ENCODE peak calls at places on chromosome 18, in six cellular contexts. G, E, J, T, M and Z are unnamed samples.

GRCh38 chr18:75115514-75115913 is 93.4 kb downstream of the PTGR3 start:
- DNase-seq in G (no peak), E (no peak), J (no peak), T (no peak), M (no peak), Z (no peak)

GRCh38 chr18:36296591-36297418 is 708 bp upstream of the FHOD3 start:
- DNase-seq in G (peak), E (peak), J (peak), T (peak), M (no peak), Z (peak)

GRCh38 chr18:79489048-79489899 is 93.5 kb downstream of the NFATC1 start:
- DNase-seq in G (no peak), E (no peak), J (no peak), T (no peak), M (no peak), Z (no peak)

GRCh38 chr18:75283758-75284157 is 73.2 kb downstream of the TSHZ1 start:
- DNase-seq in G (no peak), E (no peak), J (no peak), T (no peak), M (no peak), Z (no peak)

GRCh38 chr18:79970419-79971133 is 6.1 kb downstream of the HSBP1L1 start:
- DNase-seq in G (no peak), E (no peak), J (no peak), T (no peak), M (no peak), Z (no peak)

GRCh38 chr18:25737710-25738251 is 352.6 kb downstream of the SS18 start:
- DNase-seq in G (no peak), E (peak), J (no peak), T (no peak), M (no peak), Z (no peak)

GRCh38 chr18:59357928-59358327 is 1.1 kb downstream of the LMAN1 start:
- DNase-seq in G (peak), E (peak), J (no peak), T (no peak), M (no peak), Z (no peak)

GRCh38 chr18:11077548-11078187 is 71.7 kb downstream of the PIEZO2 start:
- DNase-seq in G (no peak), E (no peak), J (no peak), T (no peak), M (no peak), Z (no peak)

GRCh38 chr18:22398464-22398863 is 19.3 kb downstream of the CTAGE1 start:
- DNase-seq in G (no peak), E (no peak), J (no peak), T (no peak), M (no peak), Z (no peak)

GRCh38 chr18:6056171-6056932 is 161.0 kb upstream of the TMEM200C start:
- DNase-seq in G (no peak), E (peak), J (no peak), T (no peak), M (no peak), Z (peak)

GRCh38 chr18:25503567-25504081 is 151.7 kb upstream of the ZNF521 start:
- DNase-seq in G (no peak), E (peak), J (peak), T (no peak), M (no peak), Z (no peak)

GRCh38 chr18:6624271-6624670 is 105.2 kb upstream of the ARHGAP28 start:
- DNase-seq in G (no peak), E (no peak), J (no peak), T (no peak), M (no peak), Z (no peak)

GRCh38 chr18:11909597-11910026 is 1.5 kb upstream of the MPPE1 start:
- DNase-seq in G (no peak), E (peak), J (no peak), T (no peak), M (no peak), Z (no peak)

GRCh38 chr18:59041819-59042476 is 97.7 kb upstream of the SEC11C start:
- DNase-seq in G (no peak), E (no peak), J (no peak), T (no peak), M (no peak), Z (no peak)

GRCh38 chr18:79687806-79688205 is 8.2 kb downstream of the CTDP1 start:
- DNase-seq in G (no peak), E (no peak), J (no peak), T (no peak), M (no peak), Z (no peak)

GRCh38 chr18:13374468-13375301 is 156.1 kb downstream of the LDLRAD4 start:
- DNase-seq in G (no peak), E (no peak), J (no peak), T (no peak), M (no peak), Z (no peak)

GRCh38 chr18:61702007-61702406 is 190.8 kb downstream of the RNF152 start:
- DNase-seq in G (no peak), E (no peak), J (no peak), T (no peak), M (no peak), Z (no peak)

GRCh38 chr18:26429535-26429934 is 118.8 kb downstream of the KCTD1 start:
- DNase-seq in G (no peak), E (peak), J (no peak), T (no peak), M (no peak), Z (no peak)

GRCh38 chr18:525066-525797 is 24.7 kb upstream of the COLEC12 start:
- DNase-seq in G (peak), E (no peak), J (no peak), T (no peak), M (no peak), Z (no peak)

GRCh38 chr18:9506046-9506792 is 30.9 kb downstream of the RALBP1 start:
- DNase-seq in G (peak), E (no peak), J (no peak), T (no peak), M (no peak), Z (no peak)

GRCh38 chr18:59861009-59861408 is 38.8 kb upstream of the PMAIP1 start:
- DNase-seq in G (no peak), E (no peak), J (no peak), T (no peak), M (no peak), Z (no peak)

GRCh38 chr18:4412286-4412685 is 42.8 kb downstream of the DLGAP1 start:
- DNase-seq in G (no peak), E (no peak), J (no peak), T (no peak), M (no peak), Z (no peak)

GRCh38 chr18:45416168-45416567 is 199.1 kb upstream of the SLC14A2 start:
- DNase-seq in G (no peak), E (no peak), J (no peak), T (no peak), M (no peak), Z (no peak)

GRCh38 chr18:38427234-38427633 is 861.6 kb upstream of the CELF4 start:
- DNase-seq in G (no peak), E (peak), J (no peak), T (no peak), M (no peak), Z (no peak)

GRCh38 chr18:34122724-34123334 is 101.9 kb downstream of the NOL4 start:
- DNase-seq in G (peak), E (peak), J (no peak), T (peak), M (peak), Z (peak)

GRCh38 chr18:54606835-54607212 is 15.8 kb downstream of the DYNAP start:
- DNase-seq in G (no peak), E (no peak), J (no peak), T (no peak), M (no peak), Z (no peak)

GRCh38 chr18:72868666-72869661 is 1.2 kb upstream of the NETO1 start:
- DNase-seq in G (no peak), E (no peak), J (no peak), T (no peak), M (no peak), Z (peak)

GRCh38 chr18:25621144-25621543 is 269.2 kb upstream of the ZNF521 start:
- DNase-seq in G (no peak), E (no peak), J (no peak), T (no peak), M (no peak), Z (no peak)

GRCh38 chr18:76519156-76519549 is 24.1 kb upstream of the ZNF516 start:
- DNase-seq in G (no peak), E (no peak), J (no peak), T (no peak), M (no peak), Z (no peak)

GRCh38 chr18:65919018-65919417 is 168.2 kb downstream of the CDH7 start:
- DNase-seq in G (no peak), E (no peak), J (no peak), T (no peak), M (no peak), Z (no peak)

GRCh38 chr18:12907258-12907925 is 23.4 kb upstream of the PTPN2 start:
- DNase-seq in G (peak), E (no peak), J (no peak), T (no peak), M (no peak), Z (no peak)

GRCh38 chr18:10973579-10974260 is 175.6 kb downstream of the PIEZO2 start:
- DNase-seq in G (no peak), E (no peak), J (no peak), T (no peak), M (no peak), Z (no peak)

GRCh38 chr18:70288171-70288850 is 534 bp upstream of the SOCS6 start:
- DNase-seq in G (peak), E (peak), J (no peak), T (peak), M (no peak), Z (peak)

GRCh38 chr18:64886995-64887394 is 738.1 kb upstream of the LINC00305 start:
- DNase-seq in G (no peak), E (no peak), J (no peak), T (no peak), M (no peak), Z (no peak)

GRCh38 chr18:74498712-74499629 is 2.8 kb downstream of the CNDP2 start:
- DNase-seq in G (peak), E (no peak), J (no peak), T (peak), M (peak), Z (no peak)

GRCh38 chr18:27674411-27674810 is 489.3 kb upstream of the CHST9 start:
- DNase-seq in G (no peak), E (no peak), J (no peak), T (no peak), M (no peak), Z (no peak)

GRCh38 chr18:45780568-45780967 is 44.9 kb upstream of the SIGLEC15 start:
- DNase-seq in G (no peak), E (no peak), J (no peak), T (no peak), M (no peak), Z (no peak)

GRCh38 chr18:22639026-22639463 is 221.3 kb upstream of the CTAGE1 start:
- DNase-seq in G (no peak), E (no peak), J (no peak), T (no peak), M (no peak), Z (no peak)

DNA sequence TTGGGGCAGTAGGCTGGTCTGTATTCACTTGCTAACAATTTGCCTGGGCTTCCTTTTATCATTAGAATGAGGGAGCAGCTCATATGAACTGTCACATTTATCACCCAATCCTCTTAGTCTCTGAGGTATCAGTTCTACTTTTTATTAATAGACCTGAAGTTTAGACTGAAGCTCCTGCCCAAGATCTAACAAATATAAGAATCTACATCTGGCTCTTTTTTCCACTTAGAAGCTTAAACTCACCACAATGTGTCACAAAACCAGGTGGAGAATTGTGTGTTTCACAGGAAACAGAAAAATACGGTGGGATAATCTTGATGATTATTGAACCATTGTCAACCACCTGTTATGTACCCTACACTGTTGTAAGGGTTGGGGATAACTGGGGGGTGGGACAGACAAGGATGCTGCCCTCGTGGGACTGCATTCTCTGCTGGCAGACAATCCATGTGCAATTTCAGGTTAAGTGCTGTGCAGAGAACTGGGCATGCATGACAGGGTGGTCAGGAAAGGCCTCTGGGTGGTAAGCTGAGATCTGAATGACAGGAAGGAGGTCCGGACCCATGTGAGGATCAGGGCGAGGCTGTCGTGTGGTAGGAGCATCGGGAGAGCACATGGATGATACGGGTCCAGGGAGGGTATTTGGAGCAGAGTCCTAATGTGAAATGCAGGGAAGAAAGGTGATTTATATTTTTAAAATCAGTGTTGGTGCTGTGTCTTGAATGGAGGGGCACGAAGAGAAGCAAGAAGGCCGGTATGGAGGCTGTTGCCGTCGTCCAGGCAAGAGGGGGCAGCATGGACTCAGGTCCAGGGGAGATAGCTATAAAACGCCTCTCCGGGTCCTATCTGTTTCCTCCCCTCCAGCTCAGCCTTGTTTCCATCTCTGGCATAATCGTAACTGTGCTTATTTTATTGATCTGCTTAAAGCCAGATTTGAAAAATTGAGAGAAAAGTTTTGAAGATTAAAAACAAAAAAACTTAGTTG is 17.6 kb downstream of the MYL12B start:
- DNase-seq in G (no peak), E (no peak), J (no peak), T (no peak), M (no peak), Z (no peak)
- TF ChIP-seq POLR2AphosphoS5 in G (no peak), E (peak), J (no peak), T (peak), M (no peak), Z (no peak)

GRCh38 chr18:48943333-48943732 is 7.4 kb downstream of the SMAD7 start:
- DNase-seq in G (no peak), E (no peak), J (no peak), T (no peak), M (no peak), Z (no peak)

GRCh38 chr18:48941672-48942071 is 9.1 kb downstream of the SMAD7 start:
- DNase-seq in G (no peak), E (no peak), J (no peak), T (no peak), M (no peak), Z (no peak)

GRCh38 chr18:48943736-48944527 is 6.8 kb downstream of the SMAD7 start:
- DNase-seq in G (no peak), E (no peak), J (no peak), T (no peak), M (no peak), Z (no peak)

GRCh38 chr18:48942086-48942485 is 8.7 kb downstream of the SMAD7 start:
- DNase-seq in G (no peak), E (no peak), J (no peak), T (no peak), M (no peak), Z (no peak)

DNA sequence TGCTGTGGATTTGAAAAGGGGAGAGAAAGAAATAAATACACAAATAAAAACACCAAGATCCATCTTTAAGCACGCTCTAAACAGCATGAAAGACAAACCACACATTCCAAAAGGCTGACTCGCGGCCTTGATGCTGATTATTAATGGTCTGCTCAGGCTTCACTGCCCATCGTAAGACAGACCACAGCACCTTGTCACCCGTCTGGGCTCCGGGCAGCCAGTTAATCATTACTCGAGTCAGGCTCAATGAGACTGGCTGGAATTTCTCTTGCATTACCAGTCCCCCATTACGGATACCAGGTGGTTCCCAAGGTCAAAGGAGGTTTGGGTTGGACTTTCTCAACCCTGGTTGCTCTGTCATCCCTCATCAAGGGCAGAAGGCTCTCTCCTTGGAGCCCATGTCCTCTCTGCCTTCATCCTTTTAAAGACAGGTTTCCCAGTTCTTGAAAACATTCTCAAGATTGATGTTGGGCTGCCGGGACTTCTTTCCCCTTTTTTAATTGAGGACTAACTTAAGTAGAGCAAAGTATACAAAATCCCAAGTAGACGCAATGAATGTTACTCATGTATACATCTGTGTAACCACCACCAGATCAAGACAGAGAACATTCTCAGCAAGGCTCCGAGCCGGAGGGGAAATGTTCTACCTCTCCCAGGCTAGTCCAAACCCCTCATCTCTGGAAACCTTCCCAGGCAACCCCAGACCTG is 8.1 kb downstream of the SMAD7 start:
- DNase-seq in G (no peak), E (peak), J (no peak), T (no peak), M (no peak), Z (no peak)
- TF ChIP-seq POLR2A in G (no peak), E (no peak), J (no peak), T (no peak), M (no peak), Z (no peak)

GRCh38 chr18:31649894-31650719 is 34.3 kb downstream of the B4GALT6 start:
- DNase-seq in G (no peak), E (no peak), J (no peak), T (no peak), M (no peak), Z (no peak)

GRCh38 chr18:31648458-31648857 is 35.9 kb downstream of the B4GALT6 start:
- DNase-seq in G (no peak), E (no peak), J (no peak), T (no peak), M (no peak), Z (no peak)

GRCh38 chr18:31647354-31647753 is 37.0 kb downstream of the B4GALT6 start:
- DNase-seq in G (no peak), E (peak), J (no peak), T (no peak), M (no peak), Z (no peak)

GRCh38 chr18:31649449-31649848 is 34.9 kb downstream of the B4GALT6 start:
- DNase-seq in G (no peak), E (no peak), J (no peak), T (no peak), M (no peak), Z (no peak)

DNA sequence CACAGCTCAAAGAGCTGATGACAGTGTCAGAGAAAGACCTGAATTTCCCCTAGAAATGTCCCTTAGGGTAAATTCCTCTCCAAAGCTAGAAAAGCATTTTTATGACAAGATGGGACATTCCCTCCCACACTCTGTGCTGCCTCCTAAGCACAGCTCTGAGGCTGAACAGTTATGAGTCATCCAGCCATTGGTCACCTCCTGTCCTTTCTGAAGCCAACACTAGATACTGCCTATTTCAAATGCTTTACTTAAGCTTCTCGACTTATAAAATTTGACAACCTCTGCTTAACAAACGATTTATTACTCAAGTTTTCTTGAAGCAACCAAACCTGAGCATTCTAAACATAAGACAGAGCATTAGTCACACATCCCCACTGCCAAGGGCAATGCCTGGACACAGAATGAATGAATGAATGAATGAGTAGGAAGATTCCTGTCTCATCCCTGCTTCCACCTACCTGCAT is 35.4 kb downstream of the B4GALT6 start:
- DNase-seq in G (no peak), E (peak), J (no peak), T (no peak), M (peak), Z (no peak)
- TF ChIP-seq TAF1 in G (no peak), E (no peak), J (no peak), T (no peak), M (no peak), Z (no peak)

DNA sequence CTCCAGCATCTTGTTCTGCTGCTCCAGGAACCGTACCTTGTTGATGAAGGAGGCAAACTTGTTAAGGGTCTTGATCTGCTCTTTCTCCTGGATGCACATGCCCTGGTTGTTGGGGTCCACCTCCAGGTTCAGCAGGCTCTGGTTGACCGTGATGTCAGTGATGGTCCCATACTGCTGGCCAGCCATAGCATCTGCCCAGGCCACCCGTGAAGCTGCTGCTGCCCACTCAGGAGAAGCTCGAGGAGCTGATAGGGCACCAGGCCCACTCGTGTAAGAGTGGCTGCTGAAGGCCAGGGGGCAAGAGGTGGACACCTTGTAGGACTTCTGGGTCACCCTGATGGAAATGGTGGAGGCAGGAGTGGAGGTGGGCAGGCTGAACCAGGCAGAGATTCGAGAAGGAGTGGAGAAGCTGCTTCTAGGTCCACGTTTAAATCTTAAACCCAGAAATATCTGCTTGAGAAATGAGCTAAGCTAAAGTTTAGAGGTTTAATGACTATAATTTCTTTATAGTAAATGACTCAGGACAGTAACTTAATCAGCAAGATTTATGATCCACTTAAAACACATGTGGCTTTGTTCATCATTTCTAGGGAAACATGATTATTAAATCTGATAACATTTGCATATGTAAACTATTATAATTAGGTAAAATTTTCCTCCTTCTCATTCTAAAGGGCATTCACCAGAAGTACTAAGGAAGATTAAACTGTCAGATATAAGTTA is 358.7 kb upstream of the SETBP1 start:
- DNase-seq in G (no peak), E (no peak), J (no peak), T (no peak), M (no peak), Z (no peak)
- TF ChIP-seq POLR2AphosphoS5 in G (no peak), E (no peak), J (no peak), T (no peak), M (no peak), Z (no peak)